ENCODE peak calls at places on chromosomes 13 and 19, in five cellular contexts. R is fibroblast of lung, J is HCT116, G is GM06990, K is NB4. I is an unnamed sample.

GRCh38 chr19:16115309-16116039 is 3.8 kb downstream of the RAB8A start:
- DNase-seq in J (no peak), G (no peak), R (no peak), K (no peak), I (no peak)

GRCh38 chr13:76512676-76513277 is 373.4 kb downstream of the KCTD12 start:
- DNase-seq in J (no peak), K (peak; percentile 12), G (no peak), R (peak; percentile 95), I (peak; percentile 95)

GRCh38 chr19:29576043-29576442 is 30.0 kb upstream of the POP4 start:
- DNase-seq in R (peak; percentile 22), K (no peak), G (no peak), J (no peak), I (no peak)

GRCh38 chr19:6229216-6229913 is 50.4 kb downstream of the MLLT1 start:
- DNase-seq in K (no peak), G (no peak), J (no peak), R (no peak), I (no peak)

GRCh38 chr13:30395192-30396158 is 26.8 kb upstream of the UBE2L5 start:
- DNase-seq in R (peak; percentile 91), K (peak; percentile 94), G (peak; percentile 56), J (peak; percentile 48), I (peak; percentile 98)

GRCh38 chr13:113874579-113875428 is 10.9 kb upstream of the GAS6 start:
- DNase-seq in R (no peak), K (no peak), J (no peak), G (no peak), I (no peak)

GRCh38 chr19:17405250-17406038 is at the start of gene BST2:
- DNase-seq in G (peak; percentile 76), J (no peak), K (peak; percentile 94), R (peak; percentile 57), I (peak; percentile 62)

GRCh38 chr13:113077953-113078894 is 27.4 kb upstream of the F7 start:
- DNase-seq in G (no peak), K (peak; percentile 40), R (no peak), J (no peak), I (no peak)

GRCh38 chr13:30805603-30806011 is 70.3 kb downstream of the ALOX5AP start:
- DNase-seq in G (no peak), K (no peak), R (peak; percentile 77), J (peak; percentile 68), I (no peak)

GRCh38 chr13:74305876-74306275 is 171.7 kb upstream of the KLF12 start:
- DNase-seq in G (no peak), K (no peak), J (no peak), R (peak; percentile 28), I (no peak)

GRCh38 chr13:93614776-93615175 is 388.2 kb downstream of the GPC6 start:
- DNase-seq in R (peak; percentile 14), G (no peak), K (no peak), J (no peak), I (no peak)

GRCh38 chr13:61286148-61286745 is 129.4 kb downstream of the PCDH20 start:
- DNase-seq in J (peak; percentile 16), R (no peak), K (peak; percentile 44), G (no peak), I (no peak)
- TF ChIP-seq CTCF in J (peak; percentile 33), R (no peak), K (peak; percentile 40), G (peak; percentile 37), I (no peak)

DNA sequence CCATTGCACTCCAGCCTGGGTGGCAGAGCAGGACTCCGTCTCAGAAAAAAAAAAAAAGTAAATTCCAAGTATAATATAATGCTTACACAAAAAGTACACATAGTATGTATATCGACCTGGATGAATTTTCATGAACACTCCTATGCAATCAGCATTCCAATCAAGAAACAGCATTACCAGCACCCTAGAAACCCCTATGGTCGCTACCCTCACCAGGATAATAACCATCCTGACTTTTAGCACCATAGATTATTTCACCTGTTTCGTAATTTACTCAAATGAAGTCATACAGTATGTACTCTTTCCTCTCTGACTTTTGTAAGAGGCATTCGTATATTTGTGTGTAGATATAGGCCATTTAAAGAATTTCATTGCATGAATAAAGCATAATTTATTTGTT is 47.6 kb downstream of the PCDH8 start:
- DNase-seq in K (no peak), J (no peak), G (no peak), R (no peak), I (no peak)
- H3K4me3 ChIP-seq in K (no peak overlapping the region), J (no peak overlapping the region), G (no peak overlapping the region), R (no peak overlapping the region), I (no peak overlapping the region)

GRCh38 chr19:13154241-13154778 is 4.1 kb downstream of the IER2 start:
- DNase-seq in G (peak; percentile 77), J (no peak), K (peak; percentile 80), R (peak; percentile 96), I (peak; percentile 96)

GRCh38 chr19:13153627-13154240 is 3.5 kb downstream of the IER2 start:
- DNase-seq in K (peak; percentile 63), G (no peak), J (no peak), R (peak; percentile 40), I (peak; percentile 44)

GRCh38 chr19:13152356-13152853 is 2.2 kb downstream of the IER2 start:
- DNase-seq in J (no peak), G (no peak), R (no peak), K (no peak), I (no peak)

GRCh38 chr19:13151605-13152355 is 1.6 kb downstream of the IER2 start:
- DNase-seq in R (peak; percentile 94), G (peak; percentile 94), J (peak; percentile 93), K (peak; percentile 97), I (peak; percentile 97)

DNA sequence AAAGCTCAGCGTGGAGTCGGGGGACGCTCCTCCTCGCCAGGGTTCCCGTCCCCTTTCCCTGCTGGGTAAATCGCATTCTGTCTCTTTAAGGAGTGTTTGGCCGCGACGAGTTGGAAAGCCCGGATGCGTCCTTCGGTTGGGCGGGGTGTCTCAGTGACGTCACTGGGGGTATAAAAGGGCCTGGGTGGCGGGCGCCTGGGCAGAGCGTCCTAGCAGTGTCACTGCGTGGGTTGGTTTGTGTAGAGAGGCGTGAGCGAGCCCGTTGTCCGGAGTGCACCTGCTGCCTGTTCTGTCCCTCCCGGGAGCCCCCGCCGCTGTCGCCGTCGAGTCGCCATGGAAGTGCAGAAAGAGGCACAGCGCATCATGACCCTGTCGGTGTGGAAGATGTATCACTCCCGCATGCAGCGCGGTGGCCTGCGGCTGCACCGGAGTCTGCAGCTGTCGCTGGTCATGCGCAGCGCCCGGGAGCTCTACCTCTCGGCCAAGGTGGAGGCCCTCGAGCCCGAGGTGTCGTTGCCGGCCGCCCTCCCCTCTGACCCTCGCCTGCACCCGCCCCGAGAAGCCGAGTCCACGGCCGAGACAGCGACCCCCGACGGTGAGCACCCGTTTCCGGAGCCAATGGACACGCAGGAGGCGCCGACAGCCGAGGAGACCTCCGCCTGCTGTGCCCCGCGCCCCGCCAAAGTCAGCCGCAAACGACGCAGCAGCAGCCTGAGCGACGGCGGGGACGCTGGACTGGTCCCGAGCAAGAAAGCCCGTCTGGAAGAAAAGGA is 2.8 kb downstream of the IER2 start:
- DNase-seq in G (peak; percentile 97), R (peak; percentile 89), K (peak; percentile 94), J (peak; percentile 93), I (peak; percentile 96)
- TF ChIP-seq CTCF in G (peak; percentile 18), R (peak; percentile 19), K (no peak), J (peak; percentile 2), I (no peak)

GRCh38 chr19:1907563-1908363 is 2.6 kb downstream of the ADAT3 start:
- DNase-seq in G (no peak), J (no peak), R (no peak), K (no peak), I (no peak)
- H3K4me3 ChIP-seq in G (no peak overlapping the region), J (no peak overlapping the region), R (no peak overlapping the region), K (no peak overlapping the region), I (no peak overlapping the region)

GRCh38 chr13:46615888-46616531 is 63.0 kb downstream of the LRCH1 start:
- DNase-seq in K (no peak), G (no peak), J (no peak), R (peak; percentile 20), I (peak; percentile 70)

GRCh38 chr13:46617382-46617781 is 64.4 kb downstream of the LRCH1 start:
- DNase-seq in R (no peak), J (no peak), G (no peak), K (no peak), I (peak; percentile 38)

GRCh38 chr13:46612258-46612657 is 59.3 kb downstream of the LRCH1 start:
- DNase-seq in K (no peak), R (no peak), G (no peak), J (no peak), I (no peak)

GRCh38 chr13:46613409-46614049 is 60.6 kb downstream of the LRCH1 start:
- DNase-seq in R (no peak), J (no peak), K (no peak), G (no peak), I (no peak)

DNA sequence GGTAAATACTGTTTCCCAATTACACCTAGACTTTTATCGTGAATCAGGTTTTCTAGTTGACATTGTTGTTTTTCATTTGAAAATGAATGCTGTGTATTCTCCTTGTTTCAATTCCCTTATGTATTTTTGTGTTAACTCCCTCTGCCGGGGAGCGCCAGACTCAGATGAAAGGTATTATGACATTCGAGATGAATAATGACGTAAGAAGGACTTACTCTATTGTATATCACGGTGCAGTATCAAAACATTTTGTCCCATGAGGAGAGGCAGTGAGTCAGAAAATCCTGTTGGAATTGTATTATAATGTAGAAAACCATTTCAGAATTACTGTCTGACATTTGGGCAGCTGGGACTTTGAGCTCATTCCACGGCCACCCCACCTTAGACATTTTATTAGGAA is 61.6 kb downstream of the LRCH1 start:
- DNase-seq in J (no peak), R (peak; percentile 62), G (no peak), K (no peak), I (peak; percentile 88)
- TF ChIP-seq CTCF in J (no peak), R (no peak), G (no peak), K (no peak), I (peak; percentile 43)

I was measured in fibroblast of the aortic adventitia.